ENCODE peak calls at places on chromosomes 7 and 10, in nine cellular contexts. G is ureter, C is AG09309, S is HEK293T, M is progenitor cell of endocrine pancreas, D is hepatocyte, W is nucleus accumbens, H is Panc1, Y is C1 segment of cervical spinal cord. U is an unnamed sample.

GRCh38 chr10:100174699-100175677 is 10.8 kb downstream of the ERLIN1 start:
- DNase-seq in G (no peak), C (no peak), S (no peak), M (no peak), D (no peak), W (no peak), H (no peak), Y (no peak), U (no peak)

GRCh38 chr10:93147281-93147680 is 73.6 kb downstream of the CYP26A1 start:
- DNase-seq in G (no peak), C (no peak), S (no peak), M (no peak), D (no peak), W (no peak), H (no peak), Y (no peak), U (no peak)

GRCh38 chr7:157370761-157371160 is 34.0 kb downstream of the DNAJB6 start:
- DNase-seq in G (no peak), C (no peak), S (no peak), M (no peak), D (no peak), W (no peak), H (no peak), Y (no peak), U (no peak)

GRCh38 chr7:141238546-141239218 is 164.8 kb downstream of the TMEM178B start:
- DNase-seq in G (no peak), C (no peak), S (no peak), M (no peak), D (no peak), W (no peak), H (no peak), Y (no peak), U (no peak)

GRCh38 chr7:17492437-17492836 is 194.0 kb downstream of the AHR start:
- DNase-seq in G (no peak), C (no peak), S (no peak), M (no peak), D (no peak), W (no peak), H (no peak), Y (no peak), U (no peak)

GRCh38 chr7:6284461-6285360 is 12.3 kb upstream of the CYTH3 start:
- DNase-seq in G (no peak), C (no peak), S (no peak), M (no peak), D (no peak), W (no peak), H (no peak), Y (no peak), U (no peak)

GRCh38 chr10:28939352-28940157 is 262.2 kb downstream of the BAMBI start:
- DNase-seq in G (peak), C (peak), S (peak), M (peak), D (peak), W (peak), H (no peak), Y (no peak), U (no peak)

GRCh38 chr10:14601872-14602725 is 172.6 kb downstream of the FAM107B start:
- DNase-seq in G (no peak), C (no peak), S (no peak), M (no peak), D (peak), W (no peak), H (no peak), Y (no peak), U (peak)

GRCh38 chr7:90209776-90210175 is 1.8 kb upstream of the STEAP2 start:
- DNase-seq in G (no peak), C (no peak), S (no peak), M (no peak), D (no peak), W (no peak), H (no peak), Y (no peak), U (no peak)

GRCh38 chr7:1500064-1500807 is 4.0 kb downstream of the INTS1 start:
- DNase-seq in G (no peak), C (no peak), S (no peak), M (no peak), D (no peak), W (no peak), H (no peak), Y (no peak), U (no peak)

GRCh38 chr7:110831450-110831849 is 259.5 kb upstream of the LRRN3 start:
- DNase-seq in G (no peak), C (no peak), S (no peak), M (no peak), D (no peak), W (no peak), H (no peak), Y (no peak), U (no peak)

GRCh38 chr10:43234471-43235041 is 32.3 kb downstream of the RASGEF1A start:
- DNase-seq in G (peak), C (no peak), S (no peak), M (no peak), D (no peak), W (no peak), H (no peak), Y (no peak), U (no peak)

GRCh38 chr7:47291461-47292051 is 290.4 kb downstream of the TNS3 start:
- DNase-seq in G (no peak), C (peak), S (no peak), M (no peak), D (no peak), W (no peak), H (peak), Y (no peak), U (no peak)

GRCh38 chr10:89235073-89235798 is 16.3 kb downstream of the LIPA start:
- DNase-seq in G (peak), C (peak), S (no peak), M (no peak), D (no peak), W (peak), H (no peak), Y (peak), U (no peak)

GRCh38 chr10:86647773-86648705 is 6.3 kb upstream of the OPN4 start:
- DNase-seq in G (peak), C (no peak), S (no peak), M (no peak), D (no peak), W (no peak), H (no peak), Y (no peak), U (no peak)

GRCh38 chr7:107294182-107294581 is 125.4 kb downstream of the HBP1 start:
- DNase-seq in G (no peak), C (no peak), S (no peak), M (no peak), D (no peak), W (no peak), H (no peak), Y (no peak), U (no peak)

GRCh38 chr7:149277871-149278270 is 15.9 kb downstream of the ZNF783 start:
- DNase-seq in G (no peak), C (no peak), S (no peak), M (no peak), D (no peak), W (no peak), H (no peak), Y (no peak), U (no peak)

GRCh38 chr10:115441907-115442520 is 348.8 kb downstream of the ATRNL1 start:
- DNase-seq in G (no peak), C (no peak), S (no peak), M (no peak), D (no peak), W (no peak), H (no peak), Y (no peak), U (no peak)

GRCh38 chr7:79854621-79855020 is 280.0 kb upstream of the GNAI1 start:
- DNase-seq in G (no peak), C (no peak), S (no peak), M (no peak), D (no peak), W (no peak), H (no peak), Y (no peak), U (no peak)

GRCh38 chr7:149475121-149476045 is 14.5 kb upstream of the ZNF777 start:
- DNase-seq in G (peak), C (no peak), S (no peak), M (no peak), D (no peak), W (no peak), H (no peak), Y (no peak), U (no peak)

GRCh38 chr10:82826132-82826531 is 951.1 kb downstream of the NRG3 start:
- DNase-seq in G (no peak), C (peak), S (no peak), M (no peak), D (no peak), W (no peak), H (no peak), Y (no peak), U (no peak)

GRCh38 chr7:133117432-133117831 is 35.5 kb upstream of the CHCHD3 start:
- DNase-seq in G (no peak), C (no peak), S (no peak), M (no peak), D (no peak), W (no peak), H (no peak), Y (no peak), U (peak)